ENCODE peak calls at places on chromosome 11, in seven cellular contexts. R, P, I, U, N, K and C are unnamed samples.

GRCh38 chr11:11459578-11459977 is 106.5 kb upstream of the CSNK2A3 start:
- DNase-seq in R (no peak), P (no peak), I (no peak), U (no peak), N (no peak), K (no peak), C (no peak)

GRCh38 chr11:1844221-1845094 is 5.7 kb downstream of the TNNI2 start:
- DNase-seq in R (peak), P (no peak), I (peak), U (peak), N (no peak), K (no peak), C (peak)

GRCh38 chr11:5938603-5938965 is 3.5 kb upstream of the OR56A3 start:
- DNase-seq in R (peak), P (no peak), I (no peak), U (no peak), N (no peak), K (no peak), C (no peak)

GRCh38 chr11:68002575-68002942 is 1.3 kb downstream of the UNC93B1 start:
- DNase-seq in R (no peak), P (no peak), I (peak), U (peak), N (no peak), K (no peak), C (no peak)

GRCh38 chr11:99117603-99118002 is 96.9 kb downstream of the CNTN5 start:
- DNase-seq in R (no peak), P (no peak), I (no peak), U (no peak), N (no peak), K (no peak), C (peak)

GRCh38 chr11:83069441-83070043 is 2.2 kb downstream of the RAB30 start:
- DNase-seq in R (no peak), P (no peak), I (no peak), U (peak), N (no peak), K (no peak), C (no peak)

GRCh38 chr11:76282786-76283185 is 76.5 kb upstream of the WNT11 start:
- DNase-seq in R (no peak), P (no peak), I (no peak), U (no peak), N (no peak), K (no peak), C (no peak)

GRCh38 chr11:86383314-86383713 is 8.6 kb downstream of the CCDC81 start:
- DNase-seq in R (no peak), P (no peak), I (no peak), U (no peak), N (no peak), K (no peak), C (no peak)

GRCh38 chr11:76376746-76377558 is 4.0 kb downstream of the THAP12 start:
- DNase-seq in R (no peak), P (no peak), I (no peak), U (no peak), N (no peak), K (no peak), C (no peak)

GRCh38 chr11:75272391-75272790 is 31.8 kb downstream of the TPBGL start:
- DNase-seq in R (peak), P (no peak), I (peak), U (no peak), N (no peak), K (no peak), C (no peak)

GRCh38 chr11:36460220-36460619 is 49.9 kb downstream of the TRAF6 start:
- DNase-seq in R (no peak), P (no peak), I (no peak), U (no peak), N (no peak), K (no peak), C (no peak)

GRCh38 chr11:70872950-70873735 is 379.2 kb downstream of the SHANK2 start:
- DNase-seq in R (no peak), P (peak), I (no peak), U (no peak), N (no peak), K (no peak), C (no peak)

GRCh38 chr11:92224394-92225205 is at the start of gene FAT3:
- DNase-seq in R (peak), P (peak), I (peak), U (no peak), N (no peak), K (peak), C (no peak)

GRCh38 chr11:62421996-62422395 is 3.2 kb downstream of the SCGB1A1 start:
- DNase-seq in R (no peak), P (no peak), I (no peak), U (no peak), N (no peak), K (no peak), C (no peak)

GRCh38 chr11:57659669-57660068 is 2.1 kb downstream of the CLP1 start:
- DNase-seq in R (no peak), P (no peak), I (peak), U (no peak), N (no peak), K (no peak), C (no peak)

GRCh38 chr11:57658023-57658361 is 430 bp downstream of the CLP1 start:
- DNase-seq in R (no peak), P (no peak), I (no peak), U (no peak), N (no peak), K (no peak), C (no peak)

GRCh38 chr11:57653162-57653561 is 3.5 kb upstream of the YPEL4 start:
- DNase-seq in R (no peak), P (no peak), I (no peak), U (no peak), N (no peak), K (no peak), C (no peak)

GRCh38 chr11:57656936-57657289 is 649 bp upstream of the CLP1 start:
- DNase-seq in R (no peak), P (no peak), I (no peak), U (no peak), N (no peak), K (no peak), C (no peak)

DNA sequence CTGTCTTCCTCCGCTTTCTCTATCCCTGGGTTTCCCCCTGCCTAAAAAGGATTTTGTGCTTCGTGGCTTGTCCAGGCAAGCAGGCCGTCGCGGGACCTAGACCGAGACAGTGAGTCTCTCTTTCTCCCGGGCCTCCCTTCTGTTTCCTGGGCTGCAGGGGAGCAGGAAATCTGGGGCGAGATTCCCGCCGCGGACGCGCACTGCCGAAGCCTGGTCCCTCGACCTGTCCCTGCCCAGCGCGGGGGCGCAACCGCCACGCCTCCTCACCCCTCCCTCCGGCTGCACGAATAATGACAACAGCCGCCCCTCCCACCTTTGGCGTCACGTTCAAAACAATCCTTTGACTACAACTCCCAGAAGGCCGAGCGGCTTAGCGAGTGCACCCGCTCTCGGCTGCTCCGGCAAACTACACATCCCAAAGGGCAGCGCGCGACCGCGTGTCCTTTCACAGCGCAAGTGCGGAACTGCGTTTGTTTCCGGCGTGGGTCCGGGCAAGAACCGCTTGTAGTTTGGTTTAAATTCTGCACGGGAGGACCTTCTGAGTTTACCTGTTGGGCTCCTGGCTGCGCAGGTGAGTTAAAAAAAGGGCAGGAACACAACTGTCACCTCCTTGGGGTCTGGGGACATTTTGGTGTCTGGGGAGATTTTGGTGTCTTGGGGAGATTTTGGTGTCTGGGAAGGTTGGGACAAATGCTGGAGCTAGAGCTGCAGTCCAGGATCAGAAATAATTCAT is at the start of gene CLP1:
- DNase-seq in R (peak), P (peak), I (peak), U (peak), N (peak), K (peak), C (peak)
- TF ChIP-seq CTCF in R (no peak), P (no peak), I (no peak), U (no peak), N (no peak), K (no peak), C (no peak)

DNA sequence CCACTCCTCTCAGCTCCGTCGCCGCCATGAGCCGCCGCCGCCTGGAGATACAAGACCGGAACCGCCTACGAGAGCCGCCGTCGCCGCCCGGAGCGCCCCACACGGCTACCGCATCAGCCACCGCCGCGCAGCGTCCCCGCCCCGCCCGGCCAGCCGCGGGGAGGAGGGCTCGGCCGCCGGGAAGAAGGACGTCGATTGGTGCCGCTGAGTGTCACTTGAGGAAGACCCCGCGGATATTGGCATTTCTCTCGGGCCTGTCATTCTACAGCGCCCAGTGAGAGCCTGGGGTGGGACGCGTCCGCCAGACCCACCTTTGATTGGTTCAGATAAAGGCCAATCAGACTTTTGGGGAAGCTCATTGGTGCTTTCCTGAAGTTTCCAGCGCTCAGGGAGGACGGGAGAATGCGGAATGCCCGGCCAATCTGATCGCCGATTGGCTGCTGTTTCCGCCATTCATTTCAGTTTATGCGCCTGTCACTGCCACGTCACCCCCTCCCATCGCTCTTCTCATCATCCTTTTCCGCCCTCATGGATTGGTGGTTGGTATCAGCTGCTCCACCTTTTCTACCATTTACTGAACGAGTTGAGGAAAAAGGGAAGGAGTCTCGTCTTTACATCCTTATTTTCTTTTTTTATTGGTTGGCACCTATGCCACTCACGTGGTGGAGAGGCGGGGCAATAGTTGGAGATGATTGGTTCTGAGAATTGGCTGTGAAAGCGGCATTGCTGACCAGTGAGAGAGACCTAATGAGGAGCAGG is at the start of gene OSBP:
- DNase-seq in R (peak), P (peak), I (peak), U (peak), N (peak), K (peak), C (peak)
- TF ChIP-seq CTCF in R (peak), P (no peak), I (no peak), U (peak), N (no peak), K (no peak), C (no peak)

GRCh38 chr11:84564867-84565184 is 1062.3 kb downstream of the DLG2 start:
- DNase-seq in R (no peak), P (no peak), I (no peak), U (no peak), N (no peak), K (no peak), C (no peak)
- TF ChIP-seq CTCF in R (no peak), P (peak), I (no peak), U (no peak), N (peak), K (no peak), C (no peak)

GRCh38 chr11:101945418-101945817 is 29.1 kb upstream of the ANGPTL5 start:
- DNase-seq in R (no peak), P (no peak), I (no peak), U (no peak), N (no peak), K (no peak), C (no peak)
- TF ChIP-seq CTCF in R (no peak), P (no peak), I (no peak), U (no peak), N (no peak), K (no peak), C (no peak)

DNA sequence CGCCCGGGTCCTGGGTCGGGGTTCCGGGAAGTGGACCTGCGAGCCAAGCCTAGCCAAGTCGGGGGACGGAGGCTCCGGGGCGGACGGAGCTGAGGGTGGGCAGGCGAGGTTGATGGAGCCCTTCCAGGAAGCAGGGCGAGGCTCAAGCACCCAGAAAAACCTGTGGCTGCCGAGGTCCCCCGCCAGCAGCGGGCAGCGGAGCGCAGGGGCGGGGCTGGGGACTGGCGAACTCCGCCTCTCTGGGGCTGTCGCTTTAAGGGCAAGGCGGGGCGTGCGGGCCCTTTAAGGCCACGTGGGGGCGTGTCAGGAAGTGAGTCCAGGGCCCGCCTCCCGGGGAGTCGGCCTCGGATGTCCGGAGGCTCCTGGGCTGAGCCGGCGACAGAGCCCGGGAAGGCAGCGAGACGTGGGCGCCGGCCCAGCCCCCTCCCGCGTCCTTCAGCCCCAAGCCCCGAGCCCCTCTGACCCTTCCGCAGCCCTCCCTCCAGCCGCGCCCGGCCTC is at the start of gene SLC35C1:
- DNase-seq in R (peak), P (peak), I (peak), U (peak), N (peak), K (peak), C (peak)
- TF ChIP-seq CTCF in R (peak), P (peak), I (no peak), U (no peak), N (no peak), K (no peak), C (no peak)

DNA sequence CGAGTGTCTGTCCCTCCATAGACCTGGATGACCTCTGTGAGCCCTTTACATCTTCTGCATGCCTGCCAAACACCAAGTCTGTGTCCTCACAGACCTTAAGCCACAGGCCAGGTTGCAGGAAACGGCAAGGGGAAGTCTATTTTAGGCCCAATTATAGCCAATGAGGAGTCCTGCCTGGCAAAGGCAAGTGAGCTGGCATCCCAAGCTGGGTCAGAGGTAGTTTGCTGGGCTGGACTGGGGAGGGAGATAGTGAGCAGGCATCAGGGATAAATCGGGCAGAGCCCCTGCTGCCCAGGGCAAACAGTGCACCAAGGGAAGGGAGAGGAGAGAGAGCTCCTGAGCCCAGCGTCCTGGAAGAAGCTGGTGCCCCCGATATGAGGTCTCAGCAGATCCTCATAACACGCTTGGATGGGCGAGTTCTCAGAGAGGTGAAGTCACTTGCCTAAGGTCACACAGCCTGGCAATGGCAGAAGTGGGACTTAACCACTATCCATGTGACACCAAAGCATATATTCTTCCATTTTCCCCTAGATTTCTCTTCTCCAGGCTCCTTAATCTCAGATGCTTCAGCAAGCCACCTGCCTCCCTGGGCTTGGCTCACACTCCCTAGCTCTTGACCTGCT is 3.7 kb upstream of the RELT start:
- DNase-seq in R (peak), P (peak), I (no peak), U (no peak), N (no peak), K (no peak), C (peak)
- TF ChIP-seq CTCF in R (peak), P (no peak), I (no peak), U (no peak), N (no peak), K (peak), C (no peak)

GRCh38 chr11:125179895-125180294 is 15.3 kb downstream of the PKNOX2 start:
- DNase-seq in R (no peak), P (no peak), I (no peak), U (no peak), N (no peak), K (no peak), C (no peak)

GRCh38 chr11:125180413-125181305 is 16.1 kb downstream of the PKNOX2 start:
- DNase-seq in R (no peak), P (no peak), I (no peak), U (no peak), N (no peak), K (peak), C (no peak)

GRCh38 chr11:125176866-125177265 is 12.3 kb downstream of the PKNOX2 start:
- DNase-seq in R (no peak), P (no peak), I (no peak), U (no peak), N (no peak), K (no peak), C (no peak)

GRCh38 chr11:125182522-125182921 is 18.0 kb downstream of the PKNOX2 start:
- DNase-seq in R (no peak), P (no peak), I (no peak), U (no peak), N (no peak), K (no peak), C (no peak)

GRCh38 chr11:125179346-125179745 is 14.8 kb downstream of the PKNOX2 start:
- DNase-seq in R (no peak), P (no peak), I (no peak), U (no peak), N (no peak), K (no peak), C (no peak)
- TF ChIP-seq CTCF in R (no peak), P (no peak), I (no peak), U (no peak), N (no peak), K (no peak), C (no peak)

GRCh38 chr11:17770048-17770652 is 35.6 kb downstream of the KCNC1 start:
- DNase-seq in R (no peak), P (no peak), I (peak), U (no peak), N (no peak), K (no peak), C (peak)
- TF ChIP-seq CTCF in R (peak), P (no peak), I (no peak), U (no peak), N (no peak), K (no peak), C (peak)

DNA sequence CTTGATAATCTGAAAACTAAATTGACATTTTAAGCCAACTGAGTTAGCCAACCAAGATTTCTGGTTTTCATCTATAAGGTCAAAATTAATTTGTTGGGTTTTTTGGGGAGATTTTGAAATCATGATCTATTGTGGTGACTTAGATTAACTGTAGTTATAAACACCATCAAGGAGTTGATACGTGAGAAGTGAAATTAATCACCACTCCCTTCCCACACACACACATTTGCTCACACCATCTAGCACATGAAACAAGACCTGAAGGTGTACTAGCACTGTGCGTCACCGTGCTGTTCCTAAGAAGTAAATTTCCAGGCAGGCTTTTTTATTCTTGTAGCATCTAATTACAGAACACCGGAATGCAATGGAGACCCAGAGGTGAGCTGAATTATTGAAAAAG is 2.1 kb downstream of the OR5B21 start:
- DNase-seq in R (no peak), P (no peak), I (no peak), U (no peak), N (no peak), K (no peak), C (no peak)
- TF ChIP-seq CTCF in R (no peak), P (no peak), I (no peak), U (no peak), N (no peak), K (no peak), C (no peak)

DNA sequence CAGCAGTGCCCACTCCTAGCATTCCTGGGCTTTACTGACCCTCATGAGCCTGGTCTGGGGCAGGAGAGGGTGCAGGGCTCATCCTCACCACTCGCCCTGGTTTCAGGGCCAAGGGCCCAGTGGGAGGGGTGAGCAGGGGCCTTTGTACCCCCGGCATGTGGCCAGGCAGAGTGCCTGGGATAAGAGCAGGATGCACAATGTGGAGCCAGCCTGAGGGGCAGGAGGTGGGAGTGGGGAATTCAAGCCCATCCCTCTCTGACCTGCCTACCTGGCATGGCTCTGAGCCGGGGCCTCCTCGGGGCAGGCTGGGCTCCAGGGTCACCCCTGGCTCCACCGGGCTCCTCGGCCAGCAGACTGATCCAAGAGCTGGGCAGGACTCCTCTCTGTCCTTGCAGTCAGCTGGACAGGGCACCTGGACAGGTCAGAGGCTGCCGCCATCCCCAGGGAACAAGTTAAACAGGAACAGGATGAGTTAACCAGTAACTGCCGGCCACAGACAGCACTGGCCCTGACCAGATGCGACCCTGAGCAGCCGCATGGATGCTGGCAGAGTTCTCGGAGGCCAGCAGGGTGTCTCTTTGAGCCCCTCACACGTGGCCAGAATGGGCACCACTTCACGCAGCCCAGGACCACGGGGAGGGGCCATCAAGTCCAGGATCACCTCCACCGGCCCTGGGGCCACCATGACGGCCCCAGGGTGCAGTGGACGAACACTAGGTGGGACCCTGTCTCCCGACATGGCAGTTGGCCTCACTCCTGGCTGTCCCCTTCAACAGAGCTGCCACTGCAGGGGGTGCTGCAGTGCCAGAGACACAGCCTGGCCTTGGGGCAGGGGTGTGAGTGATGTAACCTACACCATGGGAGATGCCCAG is 5.0 kb downstream of the SIGIRR start:
- DNase-seq in R (no peak), P (no peak), I (peak), U (no peak), N (no peak), K (no peak), C (no peak)
- TF ChIP-seq CTCF in R (no peak), P (no peak), I (no peak), U (no peak), N (no peak), K (no peak), C (no peak)